ENCODE peak calls at places on chromosome X, in nine cellular contexts. One of them, this sample, is unnamed.

GRCh38 chrX:151753313-151754041 is 18.9 kb downstream of the CNGA2 start:
- DNase-seq in PC-3: peak; percentile 39
- DNase-seq in DMS153: peak; percentile 52
- DNase-seq in posterior vena cava: peak; percentile 86
- DNase-seq in NCI-H2029: peak; percentile 45
- DNase-seq in activated T-helper 9 cell treated with anti-CD3 and anti-CD28 coated beads, Interleukin-2, amount 50 U/mL, for 16 hours: no peak
- DNase-seq in NCI-H446: peak; percentile 41
- DNase-seq in activated CD4-positive, alpha-beta T cell treated with anti-CD3 and anti-CD28 coated beads, Interleukin-2, amount 50 U/mL, for 48 hours: peak; percentile 8
- DNase-seq in fibroblast of gingiva: peak; percentile 37
- DNase-seq in this sample: no peak

GRCh38 chrX:16124201-16124600 is 836 bp downstream of the GRPR start:
- DNase-seq in activated CD4-positive, alpha-beta T cell treated with anti-CD3 and anti-CD28 coated beads, Interleukin-2, amount 50 U/mL, for 48 hours: no peak
- DNase-seq in NCI-H446: no peak
- DNase-seq in fibroblast of gingiva: no peak
- DNase-seq in NCI-H2029: no peak
- DNase-seq in activated T-helper 9 cell treated with anti-CD3 and anti-CD28 coated beads, Interleukin-2, amount 50 U/mL, for 16 hours: no peak
- DNase-seq in DMS153: no peak
- DNase-seq in PC-3: peak; percentile 14
- DNase-seq in posterior vena cava: no peak
- DNase-seq in this sample: no peak

GRCh38 chrX:130990723-130991122 is 67.4 kb upstream of the ARHGAP36 start:
- DNase-seq in activated T-helper 9 cell treated with anti-CD3 and anti-CD28 coated beads, Interleukin-2, amount 50 U/mL, for 16 hours: no peak
- DNase-seq in fibroblast of gingiva: no peak
- DNase-seq in NCI-H446: no peak
- DNase-seq in activated CD4-positive, alpha-beta T cell treated with anti-CD3 and anti-CD28 coated beads, Interleukin-2, amount 50 U/mL, for 48 hours: no peak
- DNase-seq in posterior vena cava: no peak
- DNase-seq in NCI-H2029: no peak
- DNase-seq in PC-3: no peak
- DNase-seq in DMS153: no peak
- DNase-seq in this sample: no peak

GRCh38 chrX:19893722-19894121 is 6.3 kb upstream of the SH3KBP1 start:
- DNase-seq in NCI-H2029: peak; percentile 8
- DNase-seq in NCI-H446: no peak
- DNase-seq in activated T-helper 9 cell treated with anti-CD3 and anti-CD28 coated beads, Interleukin-2, amount 50 U/mL, for 16 hours: no peak
- DNase-seq in fibroblast of gingiva: peak; percentile 73
- DNase-seq in posterior vena cava: no peak
- DNase-seq in PC-3: peak; percentile 82
- DNase-seq in DMS153: no peak
- DNase-seq in activated CD4-positive, alpha-beta T cell treated with anti-CD3 and anti-CD28 coated beads, Interleukin-2, amount 50 U/mL, for 48 hours: no peak
- DNase-seq in this sample: no peak

GRCh38 chrX:97740044-97740443 is 856.3 kb downstream of the RPA4 start:
- DNase-seq in NCI-H446: no peak
- DNase-seq in activated CD4-positive, alpha-beta T cell treated with anti-CD3 and anti-CD28 coated beads, Interleukin-2, amount 50 U/mL, for 48 hours: no peak
- DNase-seq in activated T-helper 9 cell treated with anti-CD3 and anti-CD28 coated beads, Interleukin-2, amount 50 U/mL, for 16 hours: no peak
- DNase-seq in PC-3: peak; percentile 72
- DNase-seq in NCI-H2029: no peak
- DNase-seq in DMS153: no peak
- DNase-seq in posterior vena cava: no peak
- DNase-seq in fibroblast of gingiva: no peak
- DNase-seq in this sample: no peak

GRCh38 chrX:11480626-11481025 is 185.1 kb downstream of the ARHGAP6 start:
- DNase-seq in DMS153: peak; percentile 4
- DNase-seq in posterior vena cava: no peak
- DNase-seq in activated CD4-positive, alpha-beta T cell treated with anti-CD3 and anti-CD28 coated beads, Interleukin-2, amount 50 U/mL, for 48 hours: no peak
- DNase-seq in NCI-H446: no peak
- DNase-seq in PC-3: no peak
- DNase-seq in NCI-H2029: no peak
- DNase-seq in fibroblast of gingiva: peak; percentile 27
- DNase-seq in activated T-helper 9 cell treated with anti-CD3 and anti-CD28 coated beads, Interleukin-2, amount 50 U/mL, for 16 hours: no peak
- DNase-seq in this sample: no peak

GRCh38 chrX:150902434-150903109 is 4.1 kb upstream of the CD99L2 start:
- DNase-seq in NCI-H2029: no peak
- DNase-seq in NCI-H446: no peak
- DNase-seq in posterior vena cava: no peak
- DNase-seq in PC-3: no peak
- DNase-seq in fibroblast of gingiva: no peak
- DNase-seq in activated T-helper 9 cell treated with anti-CD3 and anti-CD28 coated beads, Interleukin-2, amount 50 U/mL, for 16 hours: no peak
- DNase-seq in DMS153: peak; percentile 38
- DNase-seq in activated CD4-positive, alpha-beta T cell treated with anti-CD3 and anti-CD28 coated beads, Interleukin-2, amount 50 U/mL, for 48 hours: no peak
- DNase-seq in this sample: no peak

GRCh38 chrX:63747331-63747730 is 37.7 kb downstream of the ARHGEF9 start:
- DNase-seq in NCI-H446: no peak
- DNase-seq in PC-3: no peak
- DNase-seq in activated T-helper 9 cell treated with anti-CD3 and anti-CD28 coated beads, Interleukin-2, amount 50 U/mL, for 16 hours: no peak
- DNase-seq in DMS153: no peak
- DNase-seq in posterior vena cava: no peak
- DNase-seq in fibroblast of gingiva: peak; percentile 50
- DNase-seq in NCI-H2029: no peak
- DNase-seq in activated CD4-positive, alpha-beta T cell treated with anti-CD3 and anti-CD28 coated beads, Interleukin-2, amount 50 U/mL, for 48 hours: no peak
- DNase-seq in this sample: no peak

GRCh38 chrX:30893206-30893605 is 4.2 kb upstream of the TAB3 start:
- DNase-seq in activated CD4-positive, alpha-beta T cell treated with anti-CD3 and anti-CD28 coated beads, Interleukin-2, amount 50 U/mL, for 48 hours: no peak
- DNase-seq in DMS153: no peak
- DNase-seq in fibroblast of gingiva: no peak
- DNase-seq in activated T-helper 9 cell treated with anti-CD3 and anti-CD28 coated beads, Interleukin-2, amount 50 U/mL, for 16 hours: no peak
- DNase-seq in NCI-H2029: no peak
- DNase-seq in posterior vena cava: no peak
- DNase-seq in NCI-H446: no peak
- DNase-seq in PC-3: peak; percentile 87
- DNase-seq in this sample: no peak

GRCh38 chrX:1264556-1264955 is 4.1 kb upstream of the CSF2RA start:
- DNase-seq in fibroblast of gingiva: no peak
- DNase-seq in NCI-H2029: no peak
- DNase-seq in activated T-helper 9 cell treated with anti-CD3 and anti-CD28 coated beads, Interleukin-2, amount 50 U/mL, for 16 hours: no peak
- DNase-seq in NCI-H446: no peak
- DNase-seq in posterior vena cava: no peak
- DNase-seq in DMS153: no peak
- DNase-seq in PC-3: peak; percentile 53
- DNase-seq in activated CD4-positive, alpha-beta T cell treated with anti-CD3 and anti-CD28 coated beads, Interleukin-2, amount 50 U/mL, for 48 hours: no peak
- DNase-seq in this sample: no peak

GRCh38 chrX:114532093-114532805 is 51.6 kb upstream of the HTR2C start:
- DNase-seq in PC-3: peak; percentile 23
- DNase-seq in DMS153: no peak
- DNase-seq in activated T-helper 9 cell treated with anti-CD3 and anti-CD28 coated beads, Interleukin-2, amount 50 U/mL, for 16 hours: no peak
- DNase-seq in posterior vena cava: no peak
- DNase-seq in activated CD4-positive, alpha-beta T cell treated with anti-CD3 and anti-CD28 coated beads, Interleukin-2, amount 50 U/mL, for 48 hours: no peak
- DNase-seq in fibroblast of gingiva: no peak
- DNase-seq in NCI-H2029: no peak
- DNase-seq in NCI-H446: no peak
- DNase-seq in this sample: no peak

GRCh38 chrX:54807524-54808108 is at the start of gene MAGED2:
- DNase-seq in NCI-H446: peak; percentile 4
- DNase-seq in activated T-helper 9 cell treated with anti-CD3 and anti-CD28 coated beads, Interleukin-2, amount 50 U/mL, for 16 hours: peak; percentile 12
- DNase-seq in NCI-H2029: no peak
- DNase-seq in activated CD4-positive, alpha-beta T cell treated with anti-CD3 and anti-CD28 coated beads, Interleukin-2, amount 50 U/mL, for 48 hours: peak; percentile 8
- DNase-seq in posterior vena cava: no peak
- DNase-seq in fibroblast of gingiva: peak; percentile 6
- DNase-seq in PC-3: peak; percentile 8
- DNase-seq in DMS153: no peak
- DNase-seq in this sample: no peak

GRCh38 chrX:10199212-10199611 is 42.4 kb downstream of the CLCN4 start:
- DNase-seq in activated CD4-positive, alpha-beta T cell treated with anti-CD3 and anti-CD28 coated beads, Interleukin-2, amount 50 U/mL, for 48 hours: no peak
- DNase-seq in posterior vena cava: peak; percentile 85
- DNase-seq in fibroblast of gingiva: peak; percentile 12
- DNase-seq in activated T-helper 9 cell treated with anti-CD3 and anti-CD28 coated beads, Interleukin-2, amount 50 U/mL, for 16 hours: no peak
- DNase-seq in PC-3: no peak
- DNase-seq in NCI-H446: no peak
- DNase-seq in DMS153: no peak
- DNase-seq in NCI-H2029: no peak
- DNase-seq in this sample: no peak

GRCh38 chrX:13598877-13599276 is 29.5 kb downstream of the EGFL6 start:
- DNase-seq in NCI-H2029: no peak
- DNase-seq in activated T-helper 9 cell treated with anti-CD3 and anti-CD28 coated beads, Interleukin-2, amount 50 U/mL, for 16 hours: no peak
- DNase-seq in DMS153: no peak
- DNase-seq in NCI-H446: peak; percentile 12
- DNase-seq in fibroblast of gingiva: peak; percentile 2
- DNase-seq in activated CD4-positive, alpha-beta T cell treated with anti-CD3 and anti-CD28 coated beads, Interleukin-2, amount 50 U/mL, for 48 hours: no peak
- DNase-seq in posterior vena cava: no peak
- DNase-seq in PC-3: peak; percentile 41
- DNase-seq in this sample: no peak

GRCh38 chrX:10011261-10011931 is 44.2 kb downstream of the CLDN34 start:
- DNase-seq in DMS153: no peak
- DNase-seq in activated T-helper 9 cell treated with anti-CD3 and anti-CD28 coated beads, Interleukin-2, amount 50 U/mL, for 16 hours: no peak
- DNase-seq in NCI-H2029: no peak
- DNase-seq in NCI-H446: no peak
- DNase-seq in posterior vena cava: no peak
- DNase-seq in PC-3: no peak
- DNase-seq in fibroblast of gingiva: no peak
- DNase-seq in activated CD4-positive, alpha-beta T cell treated with anti-CD3 and anti-CD28 coated beads, Interleukin-2, amount 50 U/mL, for 48 hours: no peak
- DNase-seq in this sample: no peak

GRCh38 chrX:8913665-8914409 is 112.7 kb upstream of the FAM9A start:
- DNase-seq in DMS153: no peak
- DNase-seq in PC-3: no peak
- DNase-seq in NCI-H2029: no peak
- DNase-seq in activated CD4-positive, alpha-beta T cell treated with anti-CD3 and anti-CD28 coated beads, Interleukin-2, amount 50 U/mL, for 48 hours: no peak
- DNase-seq in NCI-H446: no peak
- DNase-seq in posterior vena cava: no peak
- DNase-seq in activated T-helper 9 cell treated with anti-CD3 and anti-CD28 coated beads, Interleukin-2, amount 50 U/mL, for 16 hours: no peak
- DNase-seq in fibroblast of gingiva: peak; percentile 63
- DNase-seq in this sample: no peak

GRCh38 chrX:125378205-125378604 is 58.5 kb downstream of the TEX13C start:
- DNase-seq in PC-3: peak; percentile 74
- DNase-seq in fibroblast of gingiva: no peak
- DNase-seq in DMS153: no peak
- DNase-seq in posterior vena cava: no peak
- DNase-seq in NCI-H2029: no peak
- DNase-seq in activated T-helper 9 cell treated with anti-CD3 and anti-CD28 coated beads, Interleukin-2, amount 50 U/mL, for 16 hours: no peak
- DNase-seq in activated CD4-positive, alpha-beta T cell treated with anti-CD3 and anti-CD28 coated beads, Interleukin-2, amount 50 U/mL, for 48 hours: no peak
- DNase-seq in NCI-H446: no peak
- DNase-seq in this sample: no peak

GRCh38 chrX:119667111-119667928 is 25.6 kb downstream of the SEPTIN6 start:
- DNase-seq in NCI-H446: no peak
- DNase-seq in DMS153: no peak
- DNase-seq in NCI-H2029: no peak
- DNase-seq in PC-3: no peak
- DNase-seq in activated T-helper 9 cell treated with anti-CD3 and anti-CD28 coated beads, Interleukin-2, amount 50 U/mL, for 16 hours: no peak
- DNase-seq in activated CD4-positive, alpha-beta T cell treated with anti-CD3 and anti-CD28 coated beads, Interleukin-2, amount 50 U/mL, for 48 hours: no peak
- DNase-seq in fibroblast of gingiva: no peak
- DNase-seq in posterior vena cava: no peak
- DNase-seq in this sample: no peak

GRCh38 chrX:9670136-9670905 is 95.3 kb downstream of the GPR143 start:
- DNase-seq in activated T-helper 9 cell treated with anti-CD3 and anti-CD28 coated beads, Interleukin-2, amount 50 U/mL, for 16 hours: no peak
- DNase-seq in posterior vena cava: no peak
- DNase-seq in DMS153: no peak
- DNase-seq in activated CD4-positive, alpha-beta T cell treated with anti-CD3 and anti-CD28 coated beads, Interleukin-2, amount 50 U/mL, for 48 hours: no peak
- DNase-seq in NCI-H2029: no peak
- DNase-seq in fibroblast of gingiva: peak; percentile 59
- DNase-seq in NCI-H446: no peak
- DNase-seq in PC-3: no peak
- DNase-seq in this sample: no peak

GRCh38 chrX:11890843-11891514 is 132.9 kb downstream of the MSL3 start:
- DNase-seq in PC-3: no peak
- DNase-seq in NCI-H446: peak; percentile 91
- DNase-seq in DMS153: no peak
- DNase-seq in fibroblast of gingiva: peak; percentile 7
- DNase-seq in activated CD4-positive, alpha-beta T cell treated with anti-CD3 and anti-CD28 coated beads, Interleukin-2, amount 50 U/mL, for 48 hours: no peak
- DNase-seq in posterior vena cava: peak; percentile 79
- DNase-seq in activated T-helper 9 cell treated with anti-CD3 and anti-CD28 coated beads, Interleukin-2, amount 50 U/mL, for 16 hours: no peak
- DNase-seq in NCI-H2029: no peak
- DNase-seq in this sample: no peak

GRCh38 chrX:46979340-46979739 is 67.1 kb downstream of the JADE3 start:
- DNase-seq in posterior vena cava: no peak
- DNase-seq in activated CD4-positive, alpha-beta T cell treated with anti-CD3 and anti-CD28 coated beads, Interleukin-2, amount 50 U/mL, for 48 hours: no peak
- DNase-seq in DMS153: no peak
- DNase-seq in fibroblast of gingiva: peak; percentile 59
- DNase-seq in NCI-H446: peak; percentile 6
- DNase-seq in activated T-helper 9 cell treated with anti-CD3 and anti-CD28 coated beads, Interleukin-2, amount 50 U/mL, for 16 hours: no peak
- DNase-seq in NCI-H2029: no peak
- DNase-seq in PC-3: peak; percentile 71
- DNase-seq in this sample: no peak

GRCh38 chrX:45063319-45064095 is 137.2 kb downstream of the DIPK2B start:
- DNase-seq in activated CD4-positive, alpha-beta T cell treated with anti-CD3 and anti-CD28 coated beads, Interleukin-2, amount 50 U/mL, for 48 hours: no peak
- DNase-seq in activated T-helper 9 cell treated with anti-CD3 and anti-CD28 coated beads, Interleukin-2, amount 50 U/mL, for 16 hours: no peak
- DNase-seq in posterior vena cava: no peak
- DNase-seq in fibroblast of gingiva: no peak
- DNase-seq in NCI-H446: no peak
- DNase-seq in PC-3: peak; percentile 87
- DNase-seq in NCI-H2029: no peak
- DNase-seq in DMS153: no peak
- DNase-seq in this sample: no peak

GRCh38 chrX:48569958-48570357 is 4.3 kb upstream of the RBM3 start:
- DNase-seq in NCI-H2029: no peak
- DNase-seq in DMS153: no peak
- DNase-seq in activated CD4-positive, alpha-beta T cell treated with anti-CD3 and anti-CD28 coated beads, Interleukin-2, amount 50 U/mL, for 48 hours: no peak
- DNase-seq in NCI-H446: no peak
- DNase-seq in PC-3: peak; percentile 47
- DNase-seq in posterior vena cava: no peak
- DNase-seq in fibroblast of gingiva: no peak
- DNase-seq in activated T-helper 9 cell treated with anti-CD3 and anti-CD28 coated beads, Interleukin-2, amount 50 U/mL, for 16 hours: no peak
- DNase-seq in this sample: no peak

GRCh38 chrX:9816094-9816700 is 30.0 kb downstream of the SHROOM2 start:
- DNase-seq in fibroblast of gingiva: no peak
- DNase-seq in NCI-H446: no peak
- DNase-seq in activated T-helper 9 cell treated with anti-CD3 and anti-CD28 coated beads, Interleukin-2, amount 50 U/mL, for 16 hours: no peak
- DNase-seq in activated CD4-positive, alpha-beta T cell treated with anti-CD3 and anti-CD28 coated beads, Interleukin-2, amount 50 U/mL, for 48 hours: no peak
- DNase-seq in PC-3: no peak
- DNase-seq in DMS153: no peak
- DNase-seq in posterior vena cava: no peak
- DNase-seq in NCI-H2029: no peak
- DNase-seq in this sample: no peak

GRCh38 chrX:130523460-130524394 is 121.9 kb downstream of the RBMX2 start:
- DNase-seq in activated T-helper 9 cell treated with anti-CD3 and anti-CD28 coated beads, Interleukin-2, amount 50 U/mL, for 16 hours: no peak
- DNase-seq in PC-3: peak; percentile 16
- DNase-seq in NCI-H2029: no peak
- DNase-seq in fibroblast of gingiva: no peak
- DNase-seq in DMS153: peak; percentile 20
- DNase-seq in posterior vena cava: no peak
- DNase-seq in NCI-H446: peak; percentile 69
- DNase-seq in activated CD4-positive, alpha-beta T cell treated with anti-CD3 and anti-CD28 coated beads, Interleukin-2, amount 50 U/mL, for 48 hours: no peak
- DNase-seq in this sample: no peak

GRCh38 chrX:53445977-53446376 is 11.8 kb upstream of the HSD17B10 start:
- DNase-seq in NCI-H446: peak; percentile 58
- DNase-seq in activated CD4-positive, alpha-beta T cell treated with anti-CD3 and anti-CD28 coated beads, Interleukin-2, amount 50 U/mL, for 48 hours: peak; percentile 49
- DNase-seq in activated T-helper 9 cell treated with anti-CD3 and anti-CD28 coated beads, Interleukin-2, amount 50 U/mL, for 16 hours: no peak
- DNase-seq in posterior vena cava: no peak
- DNase-seq in DMS153: no peak
- DNase-seq in fibroblast of gingiva: no peak
- DNase-seq in PC-3: peak; percentile 64
- DNase-seq in NCI-H2029: no peak
- DNase-seq in this sample: no peak

GRCh38 chrX:47581731-47582647 is at the start of gene TIMP1:
- DNase-seq in DMS153: no peak
- DNase-seq in PC-3: peak; percentile 94
- DNase-seq in NCI-H446: peak; percentile 15
- DNase-seq in NCI-H2029: peak; percentile 86
- DNase-seq in activated T-helper 9 cell treated with anti-CD3 and anti-CD28 coated beads, Interleukin-2, amount 50 U/mL, for 16 hours: peak; percentile 74
- DNase-seq in posterior vena cava: peak; percentile 98
- DNase-seq in activated CD4-positive, alpha-beta T cell treated with anti-CD3 and anti-CD28 coated beads, Interleukin-2, amount 50 U/mL, for 48 hours: peak; percentile 84
- DNase-seq in fibroblast of gingiva: peak; percentile 90
- DNase-seq in this sample: peak; percentile 49

GRCh38 chrX:97402903-97403302 is 519.2 kb downstream of the RPA4 start:
- DNase-seq in NCI-H2029: no peak
- DNase-seq in NCI-H446: no peak
- DNase-seq in activated T-helper 9 cell treated with anti-CD3 and anti-CD28 coated beads, Interleukin-2, amount 50 U/mL, for 16 hours: no peak
- DNase-seq in DMS153: no peak
- DNase-seq in activated CD4-positive, alpha-beta T cell treated with anti-CD3 and anti-CD28 coated beads, Interleukin-2, amount 50 U/mL, for 48 hours: no peak
- DNase-seq in PC-3: no peak
- DNase-seq in fibroblast of gingiva: no peak
- DNase-seq in posterior vena cava: no peak
- DNase-seq in this sample: no peak

GRCh38 chrX:111360839-111361238 is 51.2 kb downstream of the DCX start:
- DNase-seq in DMS153: no peak
- DNase-seq in NCI-H446: no peak
- DNase-seq in fibroblast of gingiva: no peak
- DNase-seq in PC-3: no peak
- DNase-seq in NCI-H2029: no peak
- DNase-seq in activated T-helper 9 cell treated with anti-CD3 and anti-CD28 coated beads, Interleukin-2, amount 50 U/mL, for 16 hours: no peak
- DNase-seq in activated CD4-positive, alpha-beta T cell treated with anti-CD3 and anti-CD28 coated beads, Interleukin-2, amount 50 U/mL, for 48 hours: no peak
- DNase-seq in posterior vena cava: no peak
- DNase-seq in this sample: no peak

GRCh38 chrX:154354013-154354412 is 20.4 kb downstream of the FLNA start:
- DNase-seq in fibroblast of gingiva: no peak
- DNase-seq in PC-3: no peak
- DNase-seq in NCI-H2029: no peak
- DNase-seq in DMS153: no peak
- DNase-seq in NCI-H446: no peak
- DNase-seq in activated T-helper 9 cell treated with anti-CD3 and anti-CD28 coated beads, Interleukin-2, amount 50 U/mL, for 16 hours: no peak
- DNase-seq in activated CD4-positive, alpha-beta T cell treated with anti-CD3 and anti-CD28 coated beads, Interleukin-2, amount 50 U/mL, for 48 hours: no peak
- DNase-seq in posterior vena cava: no peak
- DNase-seq in this sample: no peak

GRCh38 chrX:81120936-81121351 is 80.8 kb downstream of the HMGN5 start:
- DNase-seq in fibroblast of gingiva: peak; percentile 35
- DNase-seq in PC-3: peak; percentile 62
- DNase-seq in activated T-helper 9 cell treated with anti-CD3 and anti-CD28 coated beads, Interleukin-2, amount 50 U/mL, for 16 hours: peak; percentile 1
- DNase-seq in activated CD4-positive, alpha-beta T cell treated with anti-CD3 and anti-CD28 coated beads, Interleukin-2, amount 50 U/mL, for 48 hours: peak; percentile 29
- DNase-seq in DMS153: no peak
- DNase-seq in posterior vena cava: no peak
- DNase-seq in NCI-H446: peak; percentile 54
- DNase-seq in NCI-H2029: no peak
- DNase-seq in this sample: no peak

This sample was measured in esophagus squamous epithelium.